ENCODE peak calls at places on chromosome 1, in four cellular contexts. B is K562, C is HepG2, A is GM12878. F is an unnamed sample.

GRCh38 chr1:56473582-56474270 is 105.6 kb downstream of the PLPP3 start:
- DNase-seq in A (no peak), B (no peak), C (no peak), F (no peak)

GRCh38 chr1:11858968-11859871 is 475 bp upstream of the NPPB start:
- DNase-seq in B (peak), A (no peak), C (peak), F (no peak)

GRCh38 chr1:147613506-147613905 is 56.8 kb downstream of the ACP6 start:
- DNase-seq in B (no peak), A (no peak), C (no peak), F (no peak)

GRCh38 chr1:148435406-148435805 is 47.7 kb downstream of the PPIAL4G start:
- DNase-seq in B (no peak), A (no peak), C (no peak), F (no peak)

GRCh38 chr1:240869071-240869470 is 257.1 kb upstream of the GREM2 start:
- DNase-seq in B (no peak), C (no peak), A (no peak), F (no peak)

GRCh38 chr1:202860744-202861419 is 28.1 kb downstream of the RABIF start:
- DNase-seq in A (no peak), B (peak), C (peak), F (peak)

GRCh38 chr1:25458550-25459298 is 28.0 kb downstream of the MACO1 start:
- DNase-seq in B (no peak), C (peak), A (no peak), F (no peak)

GRCh38 chr1:183063349-183063748 is 40.1 kb downstream of the LAMC1 start:
- DNase-seq in A (no peak), C (no peak), B (no peak), F (no peak)

GRCh38 chr1:183293856-183294255 is 107.8 kb downstream of the LAMC2 start:
- DNase-seq in A (no peak), B (no peak), C (no peak), F (no peak)

GRCh38 chr1:181726608-181727007 is 243.3 kb downstream of the CACNA1E start:
- DNase-seq in C (no peak), B (no peak), A (no peak), F (no peak)

GRCh38 chr1:2378956-2379732 is 12.2 kb downstream of the MORN1 start:
- DNase-seq in C (no peak), B (no peak), A (no peak), F (no peak)

GRCh38 chr1:221013691-221014293 is 134.5 kb downstream of the HLX start:
- DNase-seq in C (no peak), A (no peak), B (no peak), F (no peak)

GRCh38 chr1:245859510-245860114 is 647.5 kb downstream of the SMYD3 start:
- DNase-seq in C (no peak), B (no peak), A (no peak), F (no peak)

GRCh38 chr1:14969006-14969405 is 184.5 kb upstream of the TMEM51 start:
- DNase-seq in A (no peak), C (no peak), B (no peak), F (no peak)

GRCh38 chr1:37038079-37038702 is 3.9 kb upstream of the GRIK3 start:
- DNase-seq in B (no peak), A (no peak), C (no peak), F (peak)

GRCh38 chr1:151710187-151710586 is 6.4 kb downstream of the CELF3 start:
- DNase-seq in A (no peak), B (peak), C (no peak), F (peak)

GRCh38 chr1:185768371-185768770 is 34.2 kb downstream of the HMCN1 start:
- DNase-seq in B (no peak), A (no peak), C (no peak), F (no peak)

GRCh38 chr1:186876436-186876835 is 47.7 kb downstream of the PLA2G4A start:
- DNase-seq in B (no peak), C (no peak), A (no peak), F (no peak)

GRCh38 chr1:232553809-232554208 is 76.1 kb downstream of the SIPA1L2 start:
- DNase-seq in B (no peak), A (no peak), C (no peak), F (no peak)

GRCh38 chr1:230261918-230262650 is 164.0 kb downstream of the PGBD5 start:
- DNase-seq in A (no peak), C (no peak), B (no peak), F (no peak)

GRCh38 chr1:24978383-24979032 is 48.4 kb upstream of the RUNX3 start:
- DNase-seq in B (no peak), C (no peak), A (no peak), F (no peak)

GRCh38 chr1:54161495-54162168 is 8.8 kb upstream of the CDCP2 start:
- DNase-seq in B (no peak), A (no peak), C (no peak), F (no peak)

GRCh38 chr1:197327776-197328364 is 59.8 kb downstream of the CRB1 start:
- DNase-seq in C (no peak), B (no peak), A (no peak), F (peak)

GRCh38 chr1:159826436-159827101 is at the start of gene SLAMF8:
- DNase-seq in B (no peak), C (no peak), A (peak), F (no peak)

GRCh38 chr1:244050835-244051444 is at the start of gene ZBTB18:
- DNase-seq in B (no peak), A (no peak), C (no peak), F (peak)

DNA sequence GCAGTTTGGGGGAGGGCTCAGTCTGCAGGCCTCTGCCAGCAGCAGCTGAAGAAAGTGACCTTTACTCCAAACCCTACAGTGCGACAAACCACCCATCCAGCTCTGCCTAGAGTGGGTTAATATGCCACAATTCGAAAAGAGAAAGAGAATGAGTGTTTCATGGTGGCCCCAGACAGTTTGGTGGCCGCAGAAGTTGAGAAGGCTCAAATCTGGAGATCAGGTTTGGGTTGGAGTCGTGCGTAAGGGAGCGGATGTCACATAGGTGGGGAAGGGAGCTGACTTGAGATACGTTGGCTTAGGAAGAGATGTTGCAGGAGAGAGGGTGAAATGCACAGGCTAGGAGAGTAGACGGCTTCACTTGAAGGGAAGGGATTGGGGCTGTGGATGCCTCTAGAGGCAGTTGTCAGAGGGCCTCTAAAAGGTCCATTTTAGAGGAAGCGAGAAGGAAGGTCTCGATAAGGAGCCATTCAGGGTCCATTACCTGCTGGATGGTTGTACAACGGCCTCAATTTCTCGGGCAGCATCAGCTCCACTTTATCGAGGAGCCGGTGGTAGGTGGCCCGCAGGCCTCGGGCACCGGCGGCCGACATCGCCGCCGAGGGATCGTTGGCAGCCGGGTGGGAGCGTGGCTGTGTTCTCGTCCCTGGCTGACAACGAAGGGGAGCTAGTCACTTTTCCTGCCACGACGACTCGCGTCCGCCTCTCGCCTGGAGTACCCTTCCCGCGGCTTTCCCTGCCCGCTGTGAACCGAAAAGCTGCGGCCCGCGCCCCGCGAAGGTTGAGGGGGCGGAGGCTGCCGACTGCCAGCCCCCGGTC is 1.0 kb upstream of the DCAF6 start:
- DNase-seq in A (no peak), B (no peak), C (peak), F (peak)
- TF ChIP-seq FOXM1 in A (no peak), B (no peak), C (no peak), F (no peak)

GRCh38 chr1:150268342-150268705 is 492 bp downstream of the APH1A start:
- DNase-seq in C (no peak), A (no peak), B (peak), F (peak)

GRCh38 chr1:150273310-150273709 is 720 bp downstream of the C1orf54 start:
- DNase-seq in B (no peak), A (no peak), C (no peak), F (no peak)

GRCh38 chr1:150267896-150268295 is 920 bp downstream of the APH1A start:
- DNase-seq in C (no peak), A (no peak), B (no peak), F (no peak)

GRCh38 chr1:150268706-150269403 is at the start of gene APH1A:
- DNase-seq in A (peak), C (peak), B (peak), F (peak)

GRCh38 chr1:150272379-150272840 is at the start of gene C1orf54:
- DNase-seq in A (no peak), C (no peak), B (no peak), F (no peak)
- TF ChIP-seq CHD2 in A (no peak), C (no peak), B (no peak), F (no peak)

DNA sequence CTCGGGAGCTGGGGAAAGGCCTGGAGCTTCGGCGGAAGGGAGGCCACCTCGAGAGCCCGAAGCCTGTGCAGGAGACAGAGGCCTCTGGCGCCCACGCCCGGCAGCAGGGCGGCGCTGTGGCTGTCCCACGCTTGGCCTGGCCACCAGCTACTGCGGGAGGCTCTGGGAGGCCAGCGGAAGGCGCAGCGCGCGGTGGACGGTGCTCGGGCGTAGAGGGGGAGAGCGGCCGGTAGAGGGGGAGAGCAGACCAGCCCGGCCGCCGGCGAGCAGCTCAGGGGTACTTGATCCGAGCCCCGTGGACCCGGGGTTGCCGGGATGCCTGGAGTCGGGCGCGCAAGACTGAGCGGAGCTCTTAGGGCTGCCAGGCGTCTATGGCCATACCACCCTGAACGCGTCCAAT is 2.5 kb upstream of the ZNF678 start:
- DNase-seq in B (no peak), A (no peak), C (no peak), F (no peak)
- TF ChIP-seq FOXM1 in B (no peak), A (no peak), C (no peak), F (no peak)

GRCh38 chr1:115682792-115683191 is 41.0 kb downstream of the VANGL1 start:
- DNase-seq in C (no peak), B (no peak), A (no peak), F (no peak)

GRCh38 chr1:115692224-115692623 is 50.5 kb downstream of the VANGL1 start:
- DNase-seq in C (no peak), B (no peak), A (no peak), F (no peak)

GRCh38 chr1:115685029-115685705 is 43.4 kb downstream of the VANGL1 start:
- DNase-seq in C (no peak), B (no peak), A (no peak), F (no peak)

DNA sequence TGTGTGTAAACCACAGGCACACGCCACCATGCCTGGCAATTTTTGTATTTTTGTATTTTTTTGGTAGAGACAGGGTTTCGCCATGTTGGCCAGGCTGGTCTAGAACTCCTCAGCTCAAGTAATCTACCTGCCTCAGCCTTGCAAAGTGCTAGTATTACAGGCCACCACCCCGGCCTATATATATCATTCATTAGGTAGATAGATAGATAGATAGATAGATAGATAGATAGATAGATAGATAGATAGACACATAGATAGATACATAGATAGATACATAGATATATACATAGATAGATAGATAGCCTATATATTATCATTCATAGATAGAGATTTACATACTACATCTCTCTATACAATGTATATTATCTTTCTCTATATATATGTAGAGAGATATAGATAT is 46.0 kb downstream of the VANGL1 start:
- DNase-seq in C (no peak), A (no peak), B (no peak), F (no peak)
- TF ChIP-seq CHD2 in C (no peak), A (no peak), B (no peak), F (no peak)

GRCh38 chr1:40004857-40005256 is 35.7 kb upstream of the CAP1 start:
- DNase-seq in C (no peak), B (peak), A (no peak), F (no peak)
- TF ChIP-seq FOXM1 in C (no peak), B (no peak), A (no peak), F (no peak)

GRCh38 chr1:9149151-9149550 is 20.2 kb upstream of the GPR157 start:
- DNase-seq in A (no peak), C (no peak), B (no peak), F (no peak)
- TF ChIP-seq CHD2 in A (no peak), C (no peak), B (no peak), F (no peak)

GRCh38 chr1:216461466-216461865 is 38.2 kb upstream of the USH2A start:
- DNase-seq in B (no peak), C (no peak), A (no peak), F (no peak)
- TF ChIP-seq FOXM1 in B (no peak), C (no peak), A (no peak), F (no peak)

DNA sequence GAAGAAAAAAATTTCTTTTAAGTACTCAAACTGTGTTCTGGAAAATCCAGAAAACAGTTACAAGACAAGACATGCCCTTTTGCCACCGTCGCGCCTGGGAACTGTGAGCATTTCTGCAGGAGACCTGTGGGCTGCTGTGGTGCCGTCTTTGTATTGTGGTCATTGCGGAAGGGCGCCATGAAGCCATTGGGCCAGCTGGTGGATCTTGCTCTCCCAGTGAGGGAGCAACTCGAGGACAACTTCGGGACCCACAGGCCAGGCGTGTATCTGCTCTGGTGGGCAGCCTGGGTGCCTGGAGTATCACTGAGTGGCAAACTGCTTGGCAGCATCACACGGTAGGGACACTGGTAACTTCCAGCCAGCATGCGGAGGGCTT is 3.8 kb upstream of the THEMIS2 start:
- DNase-seq in B (no peak), C (no peak), A (no peak), F (no peak)
- TF ChIP-seq CHD2 in B (no peak), C (no peak), A (no peak), F (no peak)

GRCh38 chr1:164796916-164797315 is 237.9 kb downstream of the PBX1 start:
- DNase-seq in A (no peak), B (no peak), C (no peak), F (no peak)

GRCh38 chr1:164790081-164790480 is 231.1 kb downstream of the PBX1 start:
- DNase-seq in A (no peak), C (no peak), B (no peak), F (no peak)

GRCh38 chr1:164792410-164793004 is 233.5 kb downstream of the PBX1 start:
- DNase-seq in A (no peak), C (no peak), B (no peak), F (no peak)

GRCh38 chr1:164794310-164794709 is 235.3 kb downstream of the PBX1 start:
- DNase-seq in C (no peak), A (no peak), B (no peak), F (no peak)
- TF ChIP-seq FOXM1 in C (no peak), A (no peak), B (no peak), F (no peak)